ENCODE peak calls at places on chromosome 22, in four cellular contexts. One of them, this sample, is unnamed.

GRCh38 chr22:45007946-45008852 is 1.6 kb downstream of the PHF21B start:
- DNase-seq in IMR-90: no peak
- DNase-seq in H9: peak
- DNase-seq in H1: peak
- DNase-seq in this sample: peak

GRCh38 chr22:20431520-20432237 is 5.9 kb downstream of the SCARF2 start:
- DNase-seq in H9: peak
- DNase-seq in IMR-90: no peak
- DNase-seq in H1: peak
- DNase-seq in this sample: peak

GRCh38 chr22:46172522-46172921 is 22.2 kb downstream of the PPARA start:
- DNase-seq in IMR-90: no peak
- DNase-seq in H1: no peak
- DNase-seq in H9: no peak
- DNase-seq in this sample: no peak

GRCh38 chr22:20013382-20013871 is 3.2 kb downstream of the ARVCF start:
- DNase-seq in IMR-90: peak
- DNase-seq in H9: peak
- DNase-seq in H1: peak
- DNase-seq in this sample: peak

GRCh38 chr22:19105867-19106802 is 16.1 kb downstream of the DGCR2 start:
- DNase-seq in IMR-90: no peak
- DNase-seq in H1: no peak
- DNase-seq in H9: peak
- DNase-seq in this sample: peak

GRCh38 chr22:44403166-44403565 is 90.4 kb upstream of the SHISAL1 start:
- DNase-seq in H9: peak
- DNase-seq in IMR-90: no peak
- DNase-seq in H1: no peak
- DNase-seq in this sample: no peak

GRCh38 chr22:32814289-32814865 is 12.9 kb downstream of the TIMP3 start:
- DNase-seq in H9: no peak
- DNase-seq in IMR-90: no peak
- DNase-seq in H1: no peak
- DNase-seq in this sample: no peak

GRCh38 chr22:24155597-24156145 is 25.6 kb upstream of the SUSD2 start:
- DNase-seq in H1: peak
- DNase-seq in H9: peak
- DNase-seq in IMR-90: peak
- DNase-seq in this sample: peak

GRCh38 chr22:35900483-35901168 is 128.0 kb downstream of the RBFOX2 start:
- DNase-seq in IMR-90: peak
- DNase-seq in H1: no peak
- DNase-seq in H9: no peak
- DNase-seq in this sample: peak

GRCh38 chr22:41256898-41257260 is 16.1 kb upstream of the CHADL start:
- DNase-seq in IMR-90: peak
- DNase-seq in H1: no peak
- DNase-seq in H9: no peak
- DNase-seq in this sample: peak

GRCh38 chr22:20517841-20518592 is 10.6 kb downstream of the MED15 start:
- DNase-seq in H9: no peak
- DNase-seq in H1: no peak
- DNase-seq in IMR-90: no peak
- DNase-seq in this sample: no peak

GRCh38 chr22:36323855-36324331 is 63.9 kb downstream of the MYH9 start:
- DNase-seq in H1: no peak
- DNase-seq in H9: no peak
- DNase-seq in IMR-90: no peak
- DNase-seq in this sample: no peak

GRCh38 chr22:37080838-37081237 is 28.7 kb downstream of the TMPRSS6 start:
- DNase-seq in H1: no peak
- DNase-seq in IMR-90: no peak
- DNase-seq in H9: no peak
- DNase-seq in this sample: no peak

GRCh38 chr22:23243859-23244689 is 63.8 kb downstream of the BCR start:
- DNase-seq in H1: no peak
- DNase-seq in IMR-90: no peak
- DNase-seq in H9: no peak
- DNase-seq in this sample: no peak

GRCh38 chr22:22239311-22239939 is 5.2 kb upstream of the VPREB1 start:
- DNase-seq in H1: no peak
- DNase-seq in H9: no peak
- DNase-seq in IMR-90: no peak
- DNase-seq in this sample: no peak

GRCh38 chr22:46533434-46533833 is 4.0 kb downstream of the CELSR1 start:
- DNase-seq in IMR-90: no peak
- DNase-seq in H1: no peak
- DNase-seq in H9: peak
- DNase-seq in this sample: no peak

GRCh38 chr22:24822471-24822870 is 16.5 kb downstream of the SGSM1 start:
- DNase-seq in H1: no peak
- DNase-seq in IMR-90: no peak
- DNase-seq in H9: no peak
- DNase-seq in this sample: no peak

GRCh38 chr22:49636214-49636613 is 191.5 kb downstream of the BRD1 start:
- DNase-seq in H1: no peak
- DNase-seq in IMR-90: no peak
- DNase-seq in H9: no peak
- DNase-seq in this sample: no peak

GRCh38 chr22:49638788-49639187 is 188.9 kb downstream of the BRD1 start:
- DNase-seq in H9: no peak
- DNase-seq in IMR-90: no peak
- DNase-seq in H1: no peak
- DNase-seq in this sample: no peak

GRCh38 chr22:49638001-49638400 is 189.7 kb downstream of the BRD1 start:
- DNase-seq in IMR-90: no peak
- DNase-seq in H9: no peak
- DNase-seq in H1: no peak
- DNase-seq in this sample: no peak

GRCh38 chr22:49637255-49637760 is 190.4 kb downstream of the BRD1 start:
- DNase-seq in H9: no peak
- DNase-seq in H1: no peak
- DNase-seq in IMR-90: no peak
- DNase-seq in this sample: no peak

DNA sequence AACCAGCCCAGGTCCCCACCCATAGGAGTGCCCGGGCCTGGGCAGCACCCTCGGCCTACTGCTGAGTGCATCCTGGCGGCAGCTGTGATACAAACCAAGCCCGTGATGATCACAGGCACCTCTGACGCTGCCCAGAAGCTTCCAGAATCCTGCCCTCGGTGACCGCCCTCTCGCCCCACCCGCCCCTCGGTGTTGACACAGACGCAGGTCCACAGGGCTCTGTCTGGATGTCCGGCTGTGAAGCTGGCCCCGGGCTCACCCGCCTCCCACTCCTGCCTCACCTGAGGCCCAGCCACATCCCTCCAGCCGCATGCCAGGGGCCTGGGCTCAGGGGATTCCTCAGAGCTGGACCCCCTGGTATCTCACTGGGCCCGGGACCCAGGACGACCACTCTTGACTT is 191.0 kb downstream of the BRD1 start:
- DNase-seq in IMR-90: no peak
- DNase-seq in H1: no peak
- DNase-seq in H9: no peak
- DNase-seq in this sample: no peak
- H4K5ac ChIP-seq in IMR-90: no peak
- H4K5ac ChIP-seq in H1: no peak
- H4K5ac ChIP-seq in H9: no peak
- H4K5ac ChIP-seq in this sample: no peak

GRCh38 chr22:49721211-49721763 is 106.4 kb downstream of the BRD1 start:
- DNase-seq in IMR-90: no peak
- DNase-seq in H9: no peak
- DNase-seq in H1: no peak
- DNase-seq in this sample: no peak
- H4K5ac ChIP-seq in IMR-90: no peak
- H4K5ac ChIP-seq in H9: no peak
- H4K5ac ChIP-seq in H1: no peak
- H4K5ac ChIP-seq in this sample: no peak

GRCh38 chr22:17946691-17947367 is 77.5 kb downstream of the MICAL3 start:
- DNase-seq in H9: no peak
- DNase-seq in IMR-90: no peak
- DNase-seq in H1: no peak
- DNase-seq in this sample: no peak
- H4K5ac ChIP-seq in H9: no peak
- H4K5ac ChIP-seq in IMR-90: no peak
- H4K5ac ChIP-seq in H1: no peak
- H4K5ac ChIP-seq in this sample: no peak

GRCh38 chr22:26701323-26701722 is 43.9 kb downstream of the MIAT start:
- DNase-seq in H9: no peak
- DNase-seq in H1: no peak
- DNase-seq in IMR-90: no peak
- DNase-seq in this sample: no peak
- H4K5ac ChIP-seq in H9: no peak
- H4K5ac ChIP-seq in H1: no peak
- H4K5ac ChIP-seq in IMR-90: no peak
- H4K5ac ChIP-seq in this sample: no peak

DNA sequence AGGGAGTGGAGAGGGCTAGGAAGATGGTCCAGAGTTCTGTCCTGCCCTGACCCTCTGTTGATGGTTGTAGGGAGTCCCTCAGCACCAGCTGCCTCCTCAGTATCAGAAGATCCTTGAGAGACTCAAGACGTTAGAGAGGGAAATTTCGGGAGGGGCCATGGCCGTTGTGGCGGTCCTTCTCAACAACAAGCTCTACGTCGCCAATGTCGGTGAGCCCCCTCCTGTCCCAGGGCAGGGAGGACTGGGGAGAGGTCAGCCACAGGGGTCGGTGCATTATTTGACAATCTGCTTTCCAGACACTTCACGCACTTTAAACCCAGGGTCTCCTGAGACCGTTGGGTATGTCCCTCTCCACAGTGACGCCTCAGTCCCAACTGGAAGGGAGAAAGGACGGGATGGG is 18.1 kb downstream of the TAB1 start:
- DNase-seq in H9: no peak
- DNase-seq in IMR-90: no peak
- DNase-seq in H1: no peak
- DNase-seq in this sample: no peak
- H4K5ac ChIP-seq in H9: no peak
- H4K5ac ChIP-seq in IMR-90: no peak
- H4K5ac ChIP-seq in H1: no peak
- H4K5ac ChIP-seq in this sample: no peak

This sample was measured in mesendoderm.